ENCODE peak calls at places on chromosomes 3 and 15, in four cellular contexts. One of them, this sample, is unnamed.

GRCh38 chr3:49030331-49030730 is 1.1 kb upstream of the IMPDH2 start:
- DNase-seq in colonic mucosa: no peak
- DNase-seq in heart right ventricle: no peak
- DNase-seq in mucosa of descending colon: no peak
- DNase-seq in this sample: no peak

GRCh38 chr3:141052570-141053069 is 1.5 kb downstream of the SPSB4 start:
- DNase-seq in colonic mucosa: no peak
- DNase-seq in heart right ventricle: no peak
- DNase-seq in mucosa of descending colon: no peak
- DNase-seq in this sample: no peak

GRCh38 chr3:125039897-125040175 is 16.0 kb downstream of the HEG1 start:
- DNase-seq in colonic mucosa: no peak
- DNase-seq in heart right ventricle: no peak
- DNase-seq in mucosa of descending colon: no peak
- DNase-seq in this sample: no peak

GRCh38 chr15:89003865-89004725 is 84.2 kb upstream of the ABHD2 start:
- DNase-seq in colonic mucosa: peak; percentile 24
- DNase-seq in heart right ventricle: peak; percentile 44
- DNase-seq in mucosa of descending colon: no peak
- DNase-seq in this sample: no peak

GRCh38 chr3:141797167-141797773 is 34.1 kb downstream of the GRK7 start:
- DNase-seq in colonic mucosa: peak; percentile 34
- DNase-seq in heart right ventricle: peak; percentile 81
- DNase-seq in mucosa of descending colon: peak; percentile 65
- DNase-seq in this sample: no peak

GRCh38 chr3:149813367-149814281 is 609 bp downstream of the RNF13 start:
- DNase-seq in colonic mucosa: peak; percentile 53
- DNase-seq in heart right ventricle: peak; percentile 15
- DNase-seq in mucosa of descending colon: peak; percentile 29
- DNase-seq in this sample: no peak

GRCh38 chr3:27368831-27369607 is at the start of gene NEK10:
- DNase-seq in colonic mucosa: peak; percentile 93
- DNase-seq in heart right ventricle: peak; percentile 88
- DNase-seq in mucosa of descending colon: peak; percentile 94
- DNase-seq in this sample: peak; percentile 55

GRCh38 chr3:142705256-142705655 is 18.6 kb upstream of the TRPC1 start:
- DNase-seq in colonic mucosa: no peak
- DNase-seq in heart right ventricle: no peak
- DNase-seq in mucosa of descending colon: no peak
- DNase-seq in this sample: no peak

GRCh38 chr3:171967137-171967783 is 72.1 kb upstream of the FNDC3B start:
- DNase-seq in colonic mucosa: no peak
- DNase-seq in heart right ventricle: peak; percentile 24
- DNase-seq in mucosa of descending colon: no peak
- DNase-seq in this sample: no peak

GRCh38 chr3:187669675-187670504 is at the start of gene SST:
- DNase-seq in colonic mucosa: no peak
- DNase-seq in heart right ventricle: peak; percentile 38
- DNase-seq in mucosa of descending colon: no peak
- DNase-seq in this sample: no peak

GRCh38 chr3:124680521-124680920 is 49.7 kb upstream of the UMPS start:
- DNase-seq in colonic mucosa: no peak
- DNase-seq in heart right ventricle: no peak
- DNase-seq in mucosa of descending colon: no peak
- DNase-seq in this sample: no peak

GRCh38 chr3:186921578-186921977 is 8.7 kb upstream of the ST6GAL1 start:
- DNase-seq in colonic mucosa: no peak
- DNase-seq in heart right ventricle: no peak
- DNase-seq in mucosa of descending colon: no peak
- DNase-seq in this sample: no peak

GRCh38 chr3:127691974-127692373 is 19.2 kb downstream of the ABTB1 start:
- DNase-seq in colonic mucosa: no peak
- DNase-seq in heart right ventricle: no peak
- DNase-seq in mucosa of descending colon: peak; percentile 13
- DNase-seq in this sample: no peak

GRCh38 chr15:70375586-70375985 is 277.9 kb upstream of the TLE3 start:
- DNase-seq in colonic mucosa: no peak
- DNase-seq in heart right ventricle: no peak
- DNase-seq in mucosa of descending colon: no peak
- DNase-seq in this sample: no peak

GRCh38 chr3:16374047-16375019 is 109.3 kb downstream of the OXNAD1 start:
- DNase-seq in colonic mucosa: no peak
- DNase-seq in heart right ventricle: no peak
- DNase-seq in mucosa of descending colon: peak; percentile 68
- DNase-seq in this sample: no peak

GRCh38 chr15:37682304-37682703 is 252.1 kb upstream of the TMCO5A start:
- DNase-seq in colonic mucosa: no peak
- DNase-seq in heart right ventricle: no peak
- DNase-seq in mucosa of descending colon: no peak
- DNase-seq in this sample: no peak

GRCh38 chr15:71237456-71238188 is 122.4 kb downstream of the THSD4 start:
- DNase-seq in colonic mucosa: peak; percentile 84
- DNase-seq in heart right ventricle: peak; percentile 78
- DNase-seq in mucosa of descending colon: peak; percentile 77
- DNase-seq in this sample: no peak

GRCh38 chr3:37129871-37130270 is 44.5 kb downstream of the LRRFIP2 start:
- DNase-seq in colonic mucosa: no peak
- DNase-seq in heart right ventricle: no peak
- DNase-seq in mucosa of descending colon: no peak
- DNase-seq in this sample: no peak

GRCh38 chr3:4740397-4741105 is 238.7 kb upstream of the BHLHE40 start:
- DNase-seq in colonic mucosa: no peak
- DNase-seq in heart right ventricle: peak; percentile 60
- DNase-seq in mucosa of descending colon: no peak
- DNase-seq in this sample: no peak
- H3K4me1 ChIP-seq in colonic mucosa: peaks cover 8% of the 10 kb centered on the region
- H3K4me1 ChIP-seq in heart right ventricle: peaks cover 63% of the 10 kb centered on the region
- H3K4me1 ChIP-seq in mucosa of descending colon: peaks cover 3% of the 10 kb centered on the region
- H3K4me1 ChIP-seq in this sample: peaks cover 48% of the 10 kb centered on the region

DNA sequence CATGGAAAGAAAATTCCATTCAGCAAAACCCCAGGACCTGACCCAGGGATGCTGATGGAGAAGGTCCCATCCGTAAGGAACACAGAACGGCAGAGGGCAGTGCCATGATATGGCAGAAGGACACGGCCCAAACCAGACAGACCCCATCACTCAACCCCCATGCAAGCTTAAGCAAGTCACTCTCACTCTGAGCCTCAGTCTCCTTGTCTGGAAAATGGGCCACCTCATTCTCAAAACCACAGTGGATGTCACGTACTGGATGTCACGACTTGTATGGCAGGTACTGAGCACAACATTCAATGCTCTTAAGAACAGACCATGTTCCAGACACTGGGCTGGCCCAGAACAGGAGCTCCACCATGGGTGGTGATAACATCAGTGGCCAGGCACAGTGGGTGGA is 90.4 kb downstream of the NUP210 start:
- DNase-seq in colonic mucosa: no peak
- DNase-seq in heart right ventricle: no peak
- DNase-seq in mucosa of descending colon: no peak
- DNase-seq in this sample: no peak
- H3K36me3 ChIP-seq in colonic mucosa: no peaks in the 10 kb centered on the region
- H3K36me3 ChIP-seq in heart right ventricle: no peaks in the 10 kb centered on the region
- H3K36me3 ChIP-seq in mucosa of descending colon: no peaks in the 10 kb centered on the region
- H3K36me3 ChIP-seq in this sample: no peaks in the 10 kb centered on the region

DNA sequence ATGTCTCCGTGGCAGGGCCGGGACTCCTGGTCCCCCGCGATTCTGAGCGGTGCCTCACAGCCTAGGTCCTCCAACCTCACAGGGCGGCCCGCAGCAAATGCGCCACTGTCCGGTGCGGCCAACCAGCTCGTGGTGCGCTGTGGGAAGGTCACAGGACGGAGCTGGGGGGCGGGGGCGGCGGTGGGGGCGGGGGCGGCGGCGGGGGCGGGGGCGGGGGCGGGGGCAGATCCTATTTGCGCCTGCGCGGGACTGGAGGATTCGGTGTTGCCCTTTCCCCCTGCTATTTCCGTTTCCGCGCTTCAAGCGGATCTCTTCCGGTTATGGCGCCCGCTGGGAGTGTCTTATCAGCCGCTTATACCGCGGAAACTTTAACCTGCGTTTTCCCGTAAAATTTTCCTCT is 106.7 kb upstream of the SNRPN start:
- DNase-seq in colonic mucosa: no peak
- DNase-seq in heart right ventricle: peak; percentile 25
- DNase-seq in mucosa of descending colon: no peak
- DNase-seq in this sample: no peak
- H3K4me1 ChIP-seq in colonic mucosa: no peaks in the 10 kb centered on the region
- H3K4me1 ChIP-seq in heart right ventricle: no peaks in the 10 kb centered on the region
- H3K4me1 ChIP-seq in mucosa of descending colon: no peaks in the 10 kb centered on the region
- H3K4me1 ChIP-seq in this sample: no peaks in the 10 kb centered on the region

GRCh38 chr15:52624262-52624661 is 54.9 kb downstream of the ATOSA start:
- DNase-seq in colonic mucosa: no peak
- DNase-seq in heart right ventricle: no peak
- DNase-seq in mucosa of descending colon: no peak
- DNase-seq in this sample: no peak

GRCh38 chr15:52622791-52623190 is 54.0 kb upstream of the ARPP19 start:
- DNase-seq in colonic mucosa: no peak
- DNase-seq in heart right ventricle: no peak
- DNase-seq in mucosa of descending colon: no peak
- DNase-seq in this sample: no peak

GRCh38 chr15:52626671-52627369 is 52.4 kb downstream of the ATOSA start:
- DNase-seq in colonic mucosa: no peak
- DNase-seq in heart right ventricle: no peak
- DNase-seq in mucosa of descending colon: no peak
- DNase-seq in this sample: no peak
- H3K36me3 ChIP-seq in colonic mucosa: no peaks in the 10 kb centered on the region
- H3K36me3 ChIP-seq in heart right ventricle: no peaks in the 10 kb centered on the region
- H3K36me3 ChIP-seq in mucosa of descending colon: peaks cover 4% of the 10 kb centered on the region
- H3K36me3 ChIP-seq in this sample: peaks cover 5% of the 10 kb centered on the region

This sample was measured in esophagus squamous epithelium.